ENCODE peak calls at places on chromosomes 5 and 9, in four cellular contexts. C is CD4-positive, alpha-beta memory T cell; S is SJSA1; R is uterus. O is an unnamed sample.

GRCh38 chr5:102778478-102778877 is 23.4 kb downstream of the PAM start:
- DNase-seq in C (no peak), S (no peak), R (no peak), O (no peak)

GRCh38 chr9:119967867-119968535 is 598.8 kb upstream of the BRINP1 start:
- DNase-seq in C (no peak), S (no peak), R (no peak), O (no peak)

GRCh38 chr9:131334568-131335105 is 45.1 kb downstream of the PLPP7 start:
- DNase-seq in C (no peak), S (no peak), R (no peak), O (peak; percentile 85)

GRCh38 chr5:141430332-141431113 is at the start of gene PCDHGA12:
- DNase-seq in C (no peak), S (no peak), R (peak; percentile 44), O (peak; percentile 69)

GRCh38 chr9:121582641-121583040 is 68.8 kb upstream of the DAB2IP start:
- DNase-seq in C (no peak), S (no peak), R (no peak), O (no peak)

GRCh38 chr9:115267788-115268187 is 149.8 kb upstream of the TNC start:
- DNase-seq in C (no peak), S (no peak), R (no peak), O (no peak)

GRCh38 chr9:111966851-111967250 is 70.2 kb downstream of the UGCG start:
- DNase-seq in C (no peak), S (no peak), R (no peak), O (no peak)

GRCh38 chr5:57435701-57436134 is 46.9 kb downstream of the ACTBL2 start:
- DNase-seq in C (no peak), S (peak; percentile 53), R (no peak), O (no peak)

GRCh38 chr5:370959-371810 is 49.7 kb downstream of the AHRR start:
- DNase-seq in C (no peak), S (peak; percentile 22), R (no peak), O (peak; percentile 2)

GRCh38 chr5:179345429-179346321 is at the start of gene ADAMTS2:
- DNase-seq in C (no peak), S (no peak), R (peak; percentile 77), O (peak; percentile 74)

GRCh38 chr5:132753135-132753987 is 6.1 kb downstream of the CCNI2 start:
- DNase-seq in C (no peak), S (peak; percentile 43), R (no peak), O (no peak)

GRCh38 chr5:83471405-83472212 is at the start of gene VCAN:
- DNase-seq in C (no peak), S (peak; percentile 70), R (peak; percentile 40), O (peak; percentile 64)

GRCh38 chr5:13695076-13695712 is 249.3 kb downstream of the DNAH5 start:
- DNase-seq in C (no peak), S (no peak), R (no peak), O (no peak)

GRCh38 chr9:89039664-89040063 is 48.4 kb downstream of the S1PR3 start:
- DNase-seq in C (no peak), S (no peak), R (no peak), O (no peak)

GRCh38 chr9:38127271-38127839 is 58.3 kb upstream of the SHB start:
- DNase-seq in C (no peak), S (no peak), R (no peak), O (no peak)

DNA sequence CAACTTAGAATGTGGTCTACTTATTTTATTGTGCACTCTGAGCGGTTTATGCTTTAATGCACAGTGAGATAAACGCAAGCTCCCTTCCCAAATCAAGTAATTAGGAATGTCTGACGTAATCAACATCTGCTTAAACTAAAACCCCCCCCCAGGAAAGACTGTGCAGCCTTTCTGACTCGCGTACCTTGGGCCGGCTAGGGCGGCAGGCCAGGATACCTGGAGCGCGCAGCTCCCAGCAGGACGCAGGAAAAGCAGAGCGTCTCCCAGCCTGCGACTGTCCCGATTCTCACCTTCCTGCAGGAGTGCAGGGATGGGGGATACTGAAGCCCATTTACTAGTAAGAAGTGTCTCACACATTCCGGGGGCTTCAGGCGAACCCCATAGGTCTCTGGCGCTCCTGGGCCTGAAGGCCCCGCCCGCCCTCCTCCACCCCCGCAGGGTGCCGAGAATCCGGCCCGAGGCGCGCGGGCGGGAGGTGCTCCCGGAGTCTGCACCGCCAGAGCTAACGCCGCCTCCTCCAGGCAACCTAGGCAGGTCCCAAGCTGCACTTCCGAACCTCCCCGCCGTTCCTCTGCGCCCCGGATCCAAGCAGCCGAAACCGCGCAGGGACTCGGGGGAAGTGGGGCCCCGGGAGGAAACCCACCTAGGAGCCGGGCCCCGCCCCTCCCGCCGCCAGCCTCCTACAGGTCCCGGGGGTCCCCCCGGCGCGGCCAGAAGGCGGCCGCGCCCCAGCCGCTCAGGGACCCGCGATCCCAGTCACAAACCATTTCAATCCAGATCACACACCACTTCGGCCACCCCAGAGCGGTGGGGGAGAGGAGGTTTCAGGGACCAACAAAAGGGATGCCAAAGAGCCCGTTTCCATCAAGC is 1.4 kb downstream of the ROR2 start:
- DNase-seq in C (peak; percentile 15), S (peak; percentile 45), R (peak; percentile 73), O (peak; percentile 26)
- H3K4me3 ChIP-seq in C (no peak overlapping the region), S (peak overlapping the region; percentile 42), R (peak overlapping the region; percentile 85), O (peak overlapping the region; percentile 36)

GRCh38 chr5:88689662-88690351 is 193.2 kb downstream of the MEF2C start:
- DNase-seq in C (no peak), S (no peak), R (no peak), O (no peak)

GRCh38 chr5:88688981-88689661 is 193.9 kb downstream of the MEF2C start:
- DNase-seq in C (no peak), S (no peak), R (no peak), O (no peak)

GRCh38 chr5:88692979-88693932 is 189.7 kb downstream of the MEF2C start:
- DNase-seq in C (no peak), S (no peak), R (no peak), O (no peak)

GRCh38 chr5:88691945-88692868 is 190.8 kb downstream of the MEF2C start:
- DNase-seq in C (no peak), S (no peak), R (no peak), O (no peak)

DNA sequence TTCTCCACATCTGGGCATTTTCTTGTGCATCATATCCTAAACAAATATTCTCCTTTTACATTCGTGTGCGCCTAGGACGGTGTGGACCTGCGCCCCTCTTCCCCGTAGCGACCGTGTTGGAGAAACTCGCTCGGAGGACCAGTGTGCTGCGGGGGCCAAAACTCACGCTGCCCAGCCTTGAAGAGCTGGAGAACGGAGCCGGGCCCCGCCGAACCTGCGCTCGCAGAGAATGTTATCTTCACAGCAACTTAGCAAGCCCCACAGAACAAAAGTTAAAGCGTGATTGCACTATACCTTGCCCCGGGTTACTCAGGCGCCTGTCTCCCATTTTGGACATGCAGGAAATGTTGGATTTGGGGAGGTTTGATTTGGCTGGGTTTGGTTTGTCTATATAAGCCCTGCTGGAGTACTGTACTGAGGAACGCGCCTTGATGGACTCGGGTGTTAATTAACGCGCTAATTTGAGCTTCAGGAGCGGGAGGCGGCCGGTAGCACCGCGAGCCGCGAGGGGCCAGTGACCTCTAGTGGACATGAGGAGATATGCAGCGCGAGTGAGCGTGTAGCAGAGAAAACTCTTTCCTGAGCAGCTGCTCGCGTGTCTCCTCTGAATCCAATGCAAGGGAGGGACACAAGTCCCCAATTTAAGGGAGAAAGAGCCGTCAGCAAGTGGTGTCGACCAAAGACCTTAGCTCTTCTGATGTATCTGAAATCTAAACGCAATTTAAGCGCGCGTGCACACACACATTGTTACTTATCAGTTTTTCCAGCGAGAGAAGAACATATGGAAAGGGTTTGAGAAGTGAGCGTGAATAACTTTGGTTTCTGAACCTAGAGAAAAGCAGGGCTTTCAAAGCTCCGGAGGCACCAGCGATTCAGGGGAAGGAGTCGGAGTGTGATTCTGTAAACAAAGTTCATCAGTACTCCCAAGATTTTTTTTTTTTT is 192.1 kb downstream of the MEF2C start:
- DNase-seq in C (peak; percentile 69), S (peak; percentile 63), R (peak; percentile 51), O (peak; percentile 63)
- H3K4me3 ChIP-seq in C (no peak overlapping the region), S (peak overlapping the region; percentile 19), R (no peak overlapping the region), O (peak overlapping the region; percentile 26)

DNA sequence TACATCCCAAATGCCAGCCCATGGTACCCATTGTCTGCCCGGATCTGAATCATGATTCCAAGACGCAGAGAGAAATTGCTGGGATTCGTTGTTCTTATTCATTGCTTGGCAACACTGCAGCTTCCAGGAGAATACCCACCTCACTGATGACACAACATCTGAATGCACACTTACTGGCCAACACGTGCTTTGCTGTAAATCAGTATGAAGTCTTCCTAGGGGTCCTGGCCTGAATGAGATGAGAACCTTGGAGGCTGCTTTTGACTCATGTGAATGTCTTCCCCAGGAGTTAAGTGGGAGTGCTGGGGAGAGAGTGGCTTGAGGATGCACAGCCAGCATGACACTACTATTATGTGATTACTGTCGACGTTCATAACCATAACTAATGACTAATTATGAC is 11.6 kb downstream of the SRD5A1 start:
- DNase-seq in C (no peak), S (no peak), R (no peak), O (no peak)
- H3K4me3 ChIP-seq in C (no peak overlapping the region), S (no peak overlapping the region), R (no peak overlapping the region), O (no peak overlapping the region)

GRCh38 chr5:150303070-150303595 is 428 bp upstream of the ARSI start:
- DNase-seq in C (no peak), S (no peak), R (peak; percentile 49), O (no peak)

GRCh38 chr5:150301170-150301505 is 1.6 kb downstream of the ARSI start:
- DNase-seq in C (no peak), S (no peak), R (peak; percentile 41), O (no peak)

GRCh38 chr5:150303660-150304411 is 1.1 kb upstream of the ARSI start:
- DNase-seq in C (no peak), S (no peak), R (peak; percentile 73), O (no peak)

GRCh38 chr5:150301901-150302300 is 804 bp downstream of the ARSI start:
- DNase-seq in C (no peak), S (no peak), R (peak; percentile 28), O (no peak)

DNA sequence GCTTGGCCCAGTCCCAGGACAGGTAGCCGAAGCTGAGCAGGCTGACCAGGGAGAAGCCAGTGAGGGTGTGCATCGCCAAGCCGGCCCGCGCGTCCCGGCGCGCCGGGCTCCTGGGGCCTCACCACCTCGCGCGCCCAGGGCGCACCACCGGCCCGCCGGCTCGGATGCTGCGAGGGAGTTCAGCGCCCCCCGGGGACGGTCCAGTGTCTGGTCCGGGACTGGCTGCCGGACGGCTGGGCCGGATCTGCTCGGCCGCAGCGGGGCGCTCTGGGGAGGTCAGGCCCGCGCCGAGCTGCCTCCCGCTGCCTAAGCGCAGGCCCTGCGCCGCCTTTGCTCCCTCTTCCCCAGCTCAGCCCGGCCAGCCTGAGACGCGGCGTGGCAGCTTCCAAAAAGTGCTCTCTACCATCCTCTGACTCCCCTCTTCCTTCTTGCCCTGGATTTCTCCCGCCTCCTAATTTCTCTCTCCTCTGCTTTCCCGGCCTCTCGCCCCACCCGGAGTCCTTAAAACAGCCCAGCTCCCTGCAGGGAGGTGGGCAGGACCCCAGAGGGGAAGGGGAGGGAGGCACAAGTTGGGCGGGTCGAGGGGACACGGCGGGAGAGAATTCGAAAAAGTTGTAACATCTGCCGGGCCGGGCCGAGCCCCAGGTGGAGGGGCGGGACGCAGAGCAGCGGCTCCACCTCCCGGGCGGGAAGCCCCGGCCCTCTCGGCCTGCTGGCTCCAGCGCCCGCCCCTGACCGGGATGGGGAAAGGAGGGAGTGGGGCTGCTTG is at the start of gene ARSI:
- DNase-seq in C (no peak), S (no peak), R (peak; percentile 74), O (peak; percentile 39)
- H3K4me3 ChIP-seq in C (no peak within 1 kb of the TSS), S (no peak within 1 kb of the TSS), R (peak within 1 kb of the TSS; percentile 25), O (peak within 1 kb of the TSS; percentile 44)

O was measured in heart right ventricle.